ENCODE peak calls at places on chromosomes 3 and 15, in five cellular contexts. H is A549, X is bronchial epithelial cell, D is EH, J is iPS DF 6.9. O is an unnamed sample.

GRCh38 chr3:57518276-57518914 is 25.7 kb downstream of the DNAH12 start:
- DNase-seq in H (no peak), X (peak; percentile 11), D (peak; percentile 16), J (no peak), O (no peak)

GRCh38 chr3:52896613-52897012 is 735 bp downstream of the STIMATE start:
- DNase-seq in H (no peak), X (no peak), D (peak; percentile 11), J (peak; percentile 13), O (no peak)

GRCh38 chr15:91882858-91883586 is 29.5 kb downstream of the SLCO3A1 start:
- DNase-seq in H (no peak), X (no peak), D (peak; percentile 24), J (no peak), O (no peak)

GRCh38 chr3:125140011-125140813 is 72.3 kb downstream of the SLC12A8 start:
- DNase-seq in H (no peak), X (peak; percentile 89), D (peak; percentile 95), J (no peak), O (no peak)

GRCh38 chr3:79317551-79318518 is 450.0 kb downstream of the ROBO1 start:
- DNase-seq in H (no peak), X (no peak), D (no peak), J (no peak), O (no peak)

GRCh38 chr15:71753346-71753745 is 57.0 kb upstream of the NR2E3 start:
- DNase-seq in H (peak; percentile 50), X (peak; percentile 18), D (peak; percentile 58), J (no peak), O (no peak)

GRCh38 chr3:126360046-126360713 is 3.0 kb upstream of the KLF15 start:
- DNase-seq in H (no peak), X (no peak), D (no peak), J (no peak), O (no peak)

GRCh38 chr3:183492849-183493179 is 62.7 kb downstream of the KLHL6 start:
- DNase-seq in H (no peak), X (peak; percentile 92), D (peak; percentile 15), J (no peak), O (no peak)

GRCh38 chr3:63960048-63960711 is 48.0 kb upstream of the SCAANT1 start:
- DNase-seq in H (peak; percentile 60), X (peak; percentile 80), D (peak; percentile 77), J (no peak), O (peak; percentile 55)

GRCh38 chr15:52558196-52558595 is 10.6 kb downstream of the ARPP19 start:
- DNase-seq in H (peak; percentile 46), X (peak; percentile 97), D (peak; percentile 77), J (no peak), O (no peak)

GRCh38 chr3:111484666-111485065 is 57.3 kb upstream of the CD96 start:
- DNase-seq in H (no peak), X (no peak), D (peak; percentile 64), J (no peak), O (no peak)

GRCh38 chr3:171190668-171191067 is 164.1 kb upstream of the SLC2A2 start:
- DNase-seq in H (no peak), X (peak; percentile 66), D (peak; percentile 35), J (no peak), O (no peak)

GRCh38 chr3:190519886-190520285 is 6.0 kb downstream of the IL1RAP start:
- DNase-seq in H (no peak), X (peak; percentile 83), D (peak; percentile 25), J (no peak), O (no peak)

GRCh38 chr3:101950985-101951733 is 101.8 kb downstream of the NFKBIZ start:
- DNase-seq in H (no peak), X (peak; percentile 85), D (no peak), J (no peak), O (no peak)

GRCh38 chr15:57527382-57528091 is 64.2 kb upstream of the MYZAP start:
- DNase-seq in H (peak; percentile 89), X (peak; percentile 75), D (peak; percentile 85), J (peak; percentile 47), O (peak; percentile 64)

GRCh38 chr3:45365060-45365459 is 23.3 kb upstream of the LARS2 start:
- DNase-seq in H (no peak), X (peak; percentile 44), D (peak; percentile 70), J (no peak), O (no peak)

GRCh38 chr15:39588531-39589192 is 7.8 kb downstream of the THBS1 start:
- DNase-seq in H (no peak), X (peak; percentile 7), D (peak; percentile 62), J (no peak), O (no peak)

GRCh38 chr3:86948840-86949239 is 42.1 kb downstream of the VGLL3 start:
- DNase-seq in H (peak; percentile 20), X (peak; percentile 95), D (peak; percentile 84), J (no peak), O (no peak)

GRCh38 chr3:58422756-58423324 is 10.8 kb downstream of the PDHB start:
- DNase-seq in H (peak; percentile 51), X (peak; percentile 18), D (peak; percentile 39), J (no peak), O (no peak)

GRCh38 chr3:7607083-7607482 is 746.2 kb downstream of the GRM7 start:
- DNase-seq in H (no peak), X (no peak), D (no peak), J (no peak), O (no peak)

GRCh38 chr3:9715764-9716437 is 12.3 kb downstream of the CPNE9 start:
- DNase-seq in H (peak; percentile 78), X (peak; percentile 78), D (peak; percentile 90), J (no peak), O (peak; percentile 71)